ENCODE peak calls at places on chromosomes 12 and 14, in nine cellular contexts. One of them, this sample, is unnamed.

GRCh38 chr12:80802652-80803051 is 85.9 kb downstream of the MYF5 start:
- DNase-seq in pancreas: no peak
- DNase-seq in fibroblast of the aortic adventitia: no peak
- DNase-seq in mesothelial cell of epicardium: no peak
- DNase-seq in GM20000: no peak
- DNase-seq in kidney epithelial cell: no peak
- DNase-seq in left ventricle myocardium inferior: no peak
- DNase-seq in brain microvascular endothelial cell: no peak
- DNase-seq in fibroblast of pulmonary artery: no peak
- DNase-seq in this sample: no peak

GRCh38 chr12:108609535-108610335 is 11.9 kb upstream of the TMEM119 start:
- DNase-seq in GM20000: no peak
- DNase-seq in kidney epithelial cell: no peak
- DNase-seq in mesothelial cell of epicardium: peak; percentile 63
- DNase-seq in left ventricle myocardium inferior: peak; percentile 81
- DNase-seq in pancreas: no peak
- DNase-seq in brain microvascular endothelial cell: peak; percentile 68
- DNase-seq in fibroblast of pulmonary artery: peak; percentile 74
- DNase-seq in fibroblast of the aortic adventitia: peak; percentile 94
- DNase-seq in this sample: no peak

GRCh38 chr12:5792350-5792749 is 152.7 kb downstream of the ANO2 start:
- DNase-seq in fibroblast of the aortic adventitia: no peak
- DNase-seq in kidney epithelial cell: no peak
- DNase-seq in brain microvascular endothelial cell: no peak
- DNase-seq in left ventricle myocardium inferior: no peak
- DNase-seq in GM20000: no peak
- DNase-seq in fibroblast of pulmonary artery: no peak
- DNase-seq in pancreas: no peak
- DNase-seq in mesothelial cell of epicardium: no peak
- DNase-seq in this sample: no peak

GRCh38 chr14:36818212-36818611 is 156.6 kb downstream of the PAX9 start:
- DNase-seq in left ventricle myocardium inferior: no peak
- DNase-seq in fibroblast of the aortic adventitia: no peak
- DNase-seq in GM20000: no peak
- DNase-seq in pancreas: no peak
- DNase-seq in mesothelial cell of epicardium: no peak
- DNase-seq in brain microvascular endothelial cell: no peak
- DNase-seq in fibroblast of pulmonary artery: no peak
- DNase-seq in kidney epithelial cell: no peak
- DNase-seq in this sample: no peak

GRCh38 chr12:124573839-124574786 is 6.7 kb upstream of the NCOR2 start:
- DNase-seq in fibroblast of pulmonary artery: no peak
- DNase-seq in mesothelial cell of epicardium: no peak
- DNase-seq in fibroblast of the aortic adventitia: no peak
- DNase-seq in GM20000: no peak
- DNase-seq in left ventricle myocardium inferior: no peak
- DNase-seq in pancreas: peak; percentile 18
- DNase-seq in brain microvascular endothelial cell: no peak
- DNase-seq in kidney epithelial cell: no peak
- DNase-seq in this sample: no peak

GRCh38 chr12:91926810-91927209 is 218.8 kb downstream of the BTG1 start:
- DNase-seq in GM20000: no peak
- DNase-seq in kidney epithelial cell: no peak
- DNase-seq in fibroblast of the aortic adventitia: peak; percentile 30
- DNase-seq in mesothelial cell of epicardium: no peak
- DNase-seq in fibroblast of pulmonary artery: peak; percentile 55
- DNase-seq in brain microvascular endothelial cell: no peak
- DNase-seq in left ventricle myocardium inferior: no peak
- DNase-seq in pancreas: no peak
- DNase-seq in this sample: no peak

GRCh38 chr12:93039930-93040329 is 110.8 kb upstream of the EEA1 start:
- DNase-seq in fibroblast of pulmonary artery: no peak
- DNase-seq in pancreas: no peak
- DNase-seq in GM20000: no peak
- DNase-seq in left ventricle myocardium inferior: no peak
- DNase-seq in mesothelial cell of epicardium: no peak
- DNase-seq in fibroblast of the aortic adventitia: no peak
- DNase-seq in kidney epithelial cell: no peak
- DNase-seq in brain microvascular endothelial cell: no peak
- DNase-seq in this sample: no peak

GRCh38 chr12:71415336-71416231 is 24.0 kb upstream of the LGR5 start:
- DNase-seq in kidney epithelial cell: no peak
- DNase-seq in brain microvascular endothelial cell: peak; percentile 41
- DNase-seq in fibroblast of pulmonary artery: peak; percentile 70
- DNase-seq in fibroblast of the aortic adventitia: peak; percentile 74
- DNase-seq in GM20000: peak; percentile 45
- DNase-seq in pancreas: no peak
- DNase-seq in mesothelial cell of epicardium: no peak
- DNase-seq in left ventricle myocardium inferior: no peak
- DNase-seq in this sample: no peak

GRCh38 chr12:34046570-34046969 is 24.3 kb downstream of the ALG10 start:
- DNase-seq in kidney epithelial cell: no peak
- DNase-seq in brain microvascular endothelial cell: no peak
- DNase-seq in fibroblast of the aortic adventitia: no peak
- DNase-seq in fibroblast of pulmonary artery: no peak
- DNase-seq in pancreas: no peak
- DNase-seq in mesothelial cell of epicardium: no peak
- DNase-seq in GM20000: no peak
- DNase-seq in left ventricle myocardium inferior: no peak
- DNase-seq in this sample: no peak

GRCh38 chr14:77106666-77107065 is 8.6 kb downstream of the CIPC start:
- DNase-seq in mesothelial cell of epicardium: no peak
- DNase-seq in GM20000: no peak
- DNase-seq in fibroblast of the aortic adventitia: no peak
- DNase-seq in left ventricle myocardium inferior: no peak
- DNase-seq in fibroblast of pulmonary artery: no peak
- DNase-seq in kidney epithelial cell: no peak
- DNase-seq in pancreas: no peak
- DNase-seq in brain microvascular endothelial cell: no peak
- DNase-seq in this sample: no peak

GRCh38 chr14:48937796-48938195 is 648.4 kb downstream of the RPS29 start:
- DNase-seq in GM20000: no peak
- DNase-seq in brain microvascular endothelial cell: peak; percentile 54
- DNase-seq in fibroblast of pulmonary artery: peak; percentile 16
- DNase-seq in fibroblast of the aortic adventitia: no peak
- DNase-seq in left ventricle myocardium inferior: no peak
- DNase-seq in pancreas: no peak
- DNase-seq in kidney epithelial cell: no peak
- DNase-seq in mesothelial cell of epicardium: no peak
- DNase-seq in this sample: no peak

GRCh38 chr12:93624595-93625294 is 52.3 kb downstream of the SOCS2 start:
- DNase-seq in left ventricle myocardium inferior: no peak
- DNase-seq in fibroblast of the aortic adventitia: peak; percentile 92
- DNase-seq in GM20000: peak; percentile 44
- DNase-seq in mesothelial cell of epicardium: no peak
- DNase-seq in brain microvascular endothelial cell: peak; percentile 89
- DNase-seq in kidney epithelial cell: peak; percentile 80
- DNase-seq in pancreas: no peak
- DNase-seq in fibroblast of pulmonary artery: peak; percentile 93
- DNase-seq in this sample: no peak

GRCh38 chr12:53097564-53098353 is at the start of gene IGFBP6:
- DNase-seq in kidney epithelial cell: no peak
- DNase-seq in GM20000: no peak
- DNase-seq in brain microvascular endothelial cell: peak; percentile 31
- DNase-seq in pancreas: peak; percentile 89
- DNase-seq in fibroblast of the aortic adventitia: peak; percentile 40
- DNase-seq in left ventricle myocardium inferior: peak; percentile 78
- DNase-seq in fibroblast of pulmonary artery: peak; percentile 24
- DNase-seq in mesothelial cell of epicardium: peak; percentile 69
- DNase-seq in this sample: peak; percentile 32

GRCh38 chr14:89702151-89702936 is 252.2 kb downstream of the EFCAB11 start:
- DNase-seq in kidney epithelial cell: no peak
- DNase-seq in fibroblast of pulmonary artery: peak; percentile 35
- DNase-seq in brain microvascular endothelial cell: no peak
- DNase-seq in pancreas: no peak
- DNase-seq in fibroblast of the aortic adventitia: peak; percentile 52
- DNase-seq in GM20000: no peak
- DNase-seq in mesothelial cell of epicardium: peak; percentile 38
- DNase-seq in left ventricle myocardium inferior: peak; percentile 54
- DNase-seq in this sample: no peak

GRCh38 chr14:35944847-35945246 is 118.7 kb downstream of the BRMS1L start:
- DNase-seq in fibroblast of pulmonary artery: no peak
- DNase-seq in fibroblast of the aortic adventitia: no peak
- DNase-seq in mesothelial cell of epicardium: no peak
- DNase-seq in pancreas: no peak
- DNase-seq in left ventricle myocardium inferior: no peak
- DNase-seq in kidney epithelial cell: no peak
- DNase-seq in GM20000: peak; percentile 24
- DNase-seq in brain microvascular endothelial cell: no peak
- DNase-seq in this sample: no peak

GRCh38 chr12:16939871-16940306 is 333.9 kb upstream of the LMO3 start:
- DNase-seq in mesothelial cell of epicardium: no peak
- DNase-seq in fibroblast of pulmonary artery: peak; percentile 59
- DNase-seq in brain microvascular endothelial cell: peak; percentile 50
- DNase-seq in GM20000: peak; percentile 64
- DNase-seq in left ventricle myocardium inferior: no peak
- DNase-seq in pancreas: no peak
- DNase-seq in kidney epithelial cell: peak; percentile 50
- DNase-seq in fibroblast of the aortic adventitia: peak; percentile 46
- DNase-seq in this sample: no peak

GRCh38 chr14:101113108-101113612 is 209.6 kb upstream of the RTL1 start:
- DNase-seq in kidney epithelial cell: no peak
- DNase-seq in mesothelial cell of epicardium: peak; percentile 29
- DNase-seq in fibroblast of the aortic adventitia: no peak
- DNase-seq in brain microvascular endothelial cell: no peak
- DNase-seq in fibroblast of pulmonary artery: no peak
- DNase-seq in pancreas: no peak
- DNase-seq in GM20000: no peak
- DNase-seq in left ventricle myocardium inferior: no peak
- DNase-seq in this sample: no peak

GRCh38 chr14:72666610-72667009 is 227.3 kb downstream of the DPF3 start:
- DNase-seq in brain microvascular endothelial cell: peak; percentile 71
- DNase-seq in pancreas: no peak
- DNase-seq in mesothelial cell of epicardium: no peak
- DNase-seq in fibroblast of pulmonary artery: peak; percentile 68
- DNase-seq in fibroblast of the aortic adventitia: peak; percentile 78
- DNase-seq in left ventricle myocardium inferior: no peak
- DNase-seq in GM20000: no peak
- DNase-seq in kidney epithelial cell: peak; percentile 73
- DNase-seq in this sample: no peak

GRCh38 chr14:30266290-30266689 is 292.7 kb upstream of the G2E3 start:
- DNase-seq in GM20000: no peak
- DNase-seq in kidney epithelial cell: no peak
- DNase-seq in brain microvascular endothelial cell: no peak
- DNase-seq in left ventricle myocardium inferior: no peak
- DNase-seq in mesothelial cell of epicardium: no peak
- DNase-seq in fibroblast of pulmonary artery: no peak
- DNase-seq in pancreas: no peak
- DNase-seq in fibroblast of the aortic adventitia: no peak
- DNase-seq in this sample: no peak
- TF ChIP-seq CTCF in GM20000: no peak
- TF ChIP-seq CTCF in kidney epithelial cell: no peak
- TF ChIP-seq CTCF in brain microvascular endothelial cell: no peak
- TF ChIP-seq CTCF in left ventricle myocardium inferior: no peak
- TF ChIP-seq CTCF in mesothelial cell of epicardium: no peak
- TF ChIP-seq CTCF in fibroblast of pulmonary artery: no peak
- TF ChIP-seq CTCF in pancreas: no peak
- TF ChIP-seq CTCF in fibroblast of the aortic adventitia: no peak
- TF ChIP-seq CTCF in this sample: peak; percentile 10

DNA sequence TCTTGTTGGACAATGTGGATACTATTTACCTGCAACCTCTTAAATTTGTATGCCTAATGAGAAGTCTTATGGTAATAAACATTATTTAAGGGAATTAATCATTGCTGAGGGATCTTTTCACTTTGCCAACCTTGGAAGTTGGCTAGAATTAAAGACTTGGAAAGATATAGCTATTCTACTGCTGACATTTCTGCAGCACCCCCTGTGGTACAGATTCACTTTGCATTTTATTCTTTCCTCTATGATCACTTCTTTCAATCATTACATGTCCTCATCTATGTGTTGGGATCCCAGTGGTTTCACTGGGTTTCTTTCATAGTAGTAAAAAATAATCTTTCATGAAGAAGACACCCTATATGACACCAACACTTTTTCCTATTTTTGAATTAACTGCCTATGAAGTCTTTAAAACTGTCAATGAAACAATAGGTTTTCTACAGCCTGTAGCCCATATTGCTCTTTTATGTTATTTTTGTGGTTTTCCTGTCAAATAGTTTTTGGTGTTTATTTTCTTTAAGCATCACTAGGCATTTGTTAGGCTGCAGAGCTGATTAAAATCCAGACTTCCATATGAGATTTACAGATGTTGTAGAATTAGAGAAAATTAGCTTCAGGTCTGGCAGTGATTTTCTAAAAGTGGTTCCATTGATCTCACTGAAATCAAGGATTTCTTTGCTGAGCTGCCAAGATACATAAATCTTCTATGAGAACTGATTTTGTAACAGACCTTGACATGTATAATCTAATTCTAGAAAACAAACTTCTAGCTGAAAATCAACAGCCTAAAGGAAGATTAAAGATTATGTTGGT is 256.1 kb downstream of the NAV3 start:
- DNase-seq in left ventricle myocardium inferior: no peak
- DNase-seq in pancreas: no peak
- DNase-seq in GM20000: no peak
- DNase-seq in fibroblast of pulmonary artery: no peak
- DNase-seq in brain microvascular endothelial cell: no peak
- DNase-seq in mesothelial cell of epicardium: no peak
- DNase-seq in fibroblast of the aortic adventitia: peak; percentile 15
- DNase-seq in kidney epithelial cell: no peak
- DNase-seq in this sample: no peak
- TF ChIP-seq CTCF in left ventricle myocardium inferior: no peak
- TF ChIP-seq CTCF in pancreas: no peak
- TF ChIP-seq CTCF in GM20000: no peak
- TF ChIP-seq CTCF in fibroblast of pulmonary artery: peak; percentile 24
- TF ChIP-seq CTCF in brain microvascular endothelial cell: peak; percentile 38
- TF ChIP-seq CTCF in mesothelial cell of epicardium: no peak
- TF ChIP-seq CTCF in fibroblast of the aortic adventitia: peak; percentile 15
- TF ChIP-seq CTCF in kidney epithelial cell: no peak
- TF ChIP-seq CTCF in this sample: no peak

GRCh38 chr14:95515523-95516517 is 630 bp downstream of the SYNE3 start:
- DNase-seq in kidney epithelial cell: no peak
- DNase-seq in GM20000: peak; percentile 94
- DNase-seq in mesothelial cell of epicardium: no peak
- DNase-seq in brain microvascular endothelial cell: no peak
- DNase-seq in left ventricle myocardium inferior: peak; percentile 76
- DNase-seq in fibroblast of the aortic adventitia: peak; percentile 70
- DNase-seq in pancreas: peak; percentile 79
- DNase-seq in fibroblast of pulmonary artery: peak; percentile 39
- DNase-seq in this sample: peak; percentile 87
- TF ChIP-seq CTCF in kidney epithelial cell: no peak
- TF ChIP-seq CTCF in GM20000: no peak
- TF ChIP-seq CTCF in mesothelial cell of epicardium: no peak
- TF ChIP-seq CTCF in brain microvascular endothelial cell: peak; percentile 48
- TF ChIP-seq CTCF in left ventricle myocardium inferior: peak; percentile 59
- TF ChIP-seq CTCF in fibroblast of the aortic adventitia: peak; percentile 44
- TF ChIP-seq CTCF in pancreas: peak; percentile 11
- TF ChIP-seq CTCF in fibroblast of pulmonary artery: peak; percentile 10
- TF ChIP-seq CTCF in this sample: no peak

DNA sequence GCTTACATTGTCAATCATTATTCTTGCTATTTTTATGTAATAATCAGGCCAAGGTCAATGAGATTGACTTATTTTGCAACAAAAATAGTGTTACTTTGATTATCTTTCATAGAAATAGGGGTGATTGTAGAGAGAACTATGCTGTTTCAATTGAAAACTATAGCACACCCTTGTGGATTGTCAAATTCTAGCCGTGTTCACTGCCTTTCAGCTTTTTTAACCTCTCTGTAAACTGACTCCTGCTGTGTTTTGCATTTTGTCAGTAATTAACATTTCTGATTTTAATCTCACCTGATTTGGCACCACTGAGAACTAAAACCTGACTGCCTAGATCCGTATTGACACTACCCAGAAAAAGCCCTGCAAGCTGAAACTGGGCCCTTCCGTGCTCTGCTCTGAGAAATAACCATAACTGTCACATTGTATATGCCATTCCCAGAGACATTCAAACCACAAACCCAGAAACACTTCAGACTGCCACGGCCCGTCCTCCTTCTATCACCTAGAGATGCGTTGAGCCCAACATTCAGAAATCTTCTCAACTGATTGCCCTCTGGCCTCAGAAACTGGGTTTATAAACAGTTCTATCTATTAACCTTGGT is 26.6 kb upstream of the ETV6 start:
- DNase-seq in pancreas: no peak
- DNase-seq in GM20000: no peak
- DNase-seq in mesothelial cell of epicardium: no peak
- DNase-seq in left ventricle myocardium inferior: no peak
- DNase-seq in fibroblast of pulmonary artery: no peak
- DNase-seq in fibroblast of the aortic adventitia: no peak
- DNase-seq in brain microvascular endothelial cell: no peak
- DNase-seq in kidney epithelial cell: no peak
- DNase-seq in this sample: no peak
- TF ChIP-seq CTCF in pancreas: no peak
- TF ChIP-seq CTCF in GM20000: no peak
- TF ChIP-seq CTCF in mesothelial cell of epicardium: no peak
- TF ChIP-seq CTCF in left ventricle myocardium inferior: no peak
- TF ChIP-seq CTCF in fibroblast of pulmonary artery: peak; percentile 26
- TF ChIP-seq CTCF in fibroblast of the aortic adventitia: no peak
- TF ChIP-seq CTCF in brain microvascular endothelial cell: peak; percentile 30
- TF ChIP-seq CTCF in kidney epithelial cell: peak; percentile 16
- TF ChIP-seq CTCF in this sample: peak; percentile 10